ENCODE peak calls at places on chromosomes 1 and 21, in five cellular contexts. U is sigmoid colon; R is uterus; O is CD8-positive, alpha-beta memory T cell; P is MM.1S. K is an unnamed sample.

GRCh38 chr1:230103341-230104173 is 36.5 kb downstream of the GALNT2 start:
- DNase-seq in U (no peak), R (no peak), O (no peak), P (peak; percentile 59), K (no peak)

GRCh38 chr1:93143136-93143535 is 37.1 kb downstream of the TMED5 start:
- DNase-seq in U (no peak), R (no peak), O (no peak), P (no peak), K (no peak)

GRCh38 chr1:226603030-226603960 is 54.7 kb downstream of the STUM start:
- DNase-seq in U (peak; percentile 83), R (peak; percentile 78), O (no peak), P (peak; percentile 28), K (peak; percentile 54)

GRCh38 chr1:99527078-99527477 is 118.8 kb upstream of the PALMD start:
- DNase-seq in U (no peak), R (no peak), O (no peak), P (no peak), K (no peak)

GRCh38 chr1:54606096-54606989 is 17.0 kb downstream of the FAM151A start:
- DNase-seq in U (peak; percentile 32), R (no peak), O (no peak), P (no peak), K (no peak)

GRCh38 chr1:8823295-8823664 is 5.8 kb upstream of the RERE start:
- DNase-seq in U (no peak), R (no peak), O (no peak), P (no peak), K (no peak)

GRCh38 chr21:45027241-45028196 is 46.9 kb upstream of the ADARB1 start:
- DNase-seq in U (no peak), R (peak; percentile 9), O (no peak), P (no peak), K (no peak)

GRCh38 chr1:114756949-114757454 is 782 bp downstream of the CSDE1 start:
- DNase-seq in U (peak; percentile 73), R (peak; percentile 22), O (peak; percentile 5), P (peak; percentile 8), K (peak; percentile 75)

GRCh38 chr1:70919924-70920323 is 127.7 kb downstream of the PTGER3 start:
- DNase-seq in U (no peak), R (no peak), O (no peak), P (no peak), K (no peak)

GRCh38 chr1:111784273-111784901 is 28.7 kb downstream of the DDX20 start:
- DNase-seq in U (no peak), R (no peak), O (no peak), P (no peak), K (no peak)

GRCh38 chr1:150173161-150173585 is 23.5 kb downstream of the PLEKHO1 start:
- DNase-seq in U (no peak), R (no peak), O (no peak), P (no peak), K (no peak)

GRCh38 chr1:234582626-234583354 is 27.2 kb downstream of the IRF2BP2 start:
- DNase-seq in U (no peak), R (no peak), O (no peak), P (no peak), K (no peak)

GRCh38 chr1:113976609-113977278 is 2.5 kb upstream of the OLFML3 start:
- DNase-seq in U (no peak), R (peak; percentile 50), O (no peak), P (no peak), K (no peak)

GRCh38 chr1:243393093-243393492 is 137.3 kb downstream of the SDCCAG8 start:
- DNase-seq in U (no peak), R (no peak), O (no peak), P (no peak), K (peak; percentile 50)

GRCh38 chr21:25161571-25161970 is 445.7 kb downstream of the MRPL39 start:
- DNase-seq in U (no peak), R (no peak), O (no peak), P (no peak), K (no peak)

GRCh38 chr1:161359316-161359715 is 8.4 kb downstream of the CFAP126 start:
- DNase-seq in U (no peak), R (no peak), O (no peak), P (no peak), K (no peak)

GRCh38 chr1:96579639-96580038 is 141.9 kb upstream of the PTBP2 start:
- DNase-seq in U (no peak), R (no peak), O (no peak), P (no peak), K (no peak)

GRCh38 chr21:31760931-31761330 is 29.0 kb upstream of the SCAF4 start:
- DNase-seq in U (no peak), R (no peak), O (no peak), P (no peak), K (no peak)

GRCh38 chr1:230867903-230868735 is at the start of gene C1orf198:
- DNase-seq in U (peak; percentile 82), R (peak; percentile 63), O (peak; percentile 67), P (peak; percentile 59), K (peak; percentile 94)

GRCh38 chr1:204837440-204838084 is 33.1 kb upstream of the NFASC start:
- DNase-seq in U (no peak), R (peak; percentile 31), O (no peak), P (peak; percentile 66), K (no peak)

GRCh38 chr1:183632087-183632486 is 3.5 kb downstream of the ARPC5 start:
- DNase-seq in U (no peak), R (no peak), O (no peak), P (no peak), K (no peak)

GRCh38 chr1:58754683-58755467 is 29.0 kb downstream of the JUN start:
- DNase-seq in U (no peak), R (no peak), O (peak; percentile 20), P (no peak), K (no peak)

GRCh38 chr1:59433440-59433813 is 136.5 kb downstream of the FGGY start:
- DNase-seq in U (no peak), R (no peak), O (no peak), P (no peak), K (no peak)

GRCh38 chr21:37762606-37763005 is 153.7 kb downstream of the KCNJ6 start:
- DNase-seq in U (no peak), R (no peak), O (no peak), P (no peak), K (no peak)

GRCh38 chr1:27122652-27123051 is 32.3 kb downstream of the SLC9A1 start:
- DNase-seq in U (peak; percentile 83), R (peak; percentile 77), O (no peak), P (no peak), K (peak; percentile 88)

GRCh38 chr1:203507836-203508235 is 13.9 kb downstream of the OPTC start:
- DNase-seq in U (no peak), R (no peak), O (no peak), P (no peak), K (no peak)
- H3K27ac ChIP-seq in U (peak overlapping the region; percentile 89), R (peak overlapping the region; percentile 85), O (no peak overlapping the region), P (no peak overlapping the region), K (no peak overlapping the region)

GRCh38 chr1:201015551-201016091 is 7.9 kb downstream of the KIF21B start:
- DNase-seq in U (no peak), R (no peak), O (no peak), P (no peak), K (peak; percentile 18)

GRCh38 chr1:201016943-201017827 is 6.3 kb downstream of the KIF21B start:
- DNase-seq in U (no peak), R (no peak), O (no peak), P (no peak), K (peak; percentile 66)

GRCh38 chr1:201014816-201015200 is 8.7 kb downstream of the KIF21B start:
- DNase-seq in U (no peak), R (no peak), O (no peak), P (no peak), K (no peak)

GRCh38 chr1:201017828-201018163 is 5.7 kb downstream of the KIF21B start:
- DNase-seq in U (no peak), R (no peak), O (no peak), P (no peak), K (peak; percentile 27)

DNA sequence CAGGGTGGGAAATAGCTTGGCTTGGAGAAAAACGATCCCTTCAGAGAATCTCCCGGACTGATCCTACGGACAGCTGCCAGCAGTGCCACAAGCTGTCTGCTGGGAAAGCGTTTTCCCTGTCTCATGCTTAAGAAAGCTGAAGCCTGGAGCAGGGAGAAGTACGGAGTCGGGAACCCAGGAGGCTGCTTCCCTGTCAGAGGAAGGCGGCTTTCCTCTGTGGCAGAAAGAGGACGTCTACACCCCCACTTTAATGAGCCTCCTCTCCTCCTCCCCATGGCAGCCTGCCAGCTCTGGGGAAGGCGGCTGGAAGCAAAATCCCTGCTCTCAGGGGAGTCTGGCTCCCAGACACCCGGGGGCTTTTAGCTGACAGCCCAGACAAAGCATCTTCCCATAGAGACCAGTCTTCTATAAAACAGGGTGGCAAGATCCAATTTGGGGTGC is 7.3 kb downstream of the KIF21B start:
- DNase-seq in U (no peak), R (no peak), O (no peak), P (no peak), K (peak; percentile 72)
- H3K4me1 ChIP-seq in U (peaks cover 8% of the 10 kb centered on the region), R (peaks cover 6% of the 10 kb centered on the region), O (peaks cover 99% of the 10 kb centered on the region), P (peaks cover 31% of the 10 kb centered on the region), K (peaks cover 14% of the 10 kb centered on the region)

GRCh38 chr1:10065760-10066159 is 33.0 kb downstream of the UBE4B start:
- DNase-seq in U (no peak), R (no peak), O (no peak), P (no peak), K (no peak)
- H3K27ac ChIP-seq in U (peak overlapping the region; percentile 80), R (peak overlapping the region; percentile 91), O (no peak overlapping the region), P (no peak overlapping the region), K (no peak overlapping the region)

DNA sequence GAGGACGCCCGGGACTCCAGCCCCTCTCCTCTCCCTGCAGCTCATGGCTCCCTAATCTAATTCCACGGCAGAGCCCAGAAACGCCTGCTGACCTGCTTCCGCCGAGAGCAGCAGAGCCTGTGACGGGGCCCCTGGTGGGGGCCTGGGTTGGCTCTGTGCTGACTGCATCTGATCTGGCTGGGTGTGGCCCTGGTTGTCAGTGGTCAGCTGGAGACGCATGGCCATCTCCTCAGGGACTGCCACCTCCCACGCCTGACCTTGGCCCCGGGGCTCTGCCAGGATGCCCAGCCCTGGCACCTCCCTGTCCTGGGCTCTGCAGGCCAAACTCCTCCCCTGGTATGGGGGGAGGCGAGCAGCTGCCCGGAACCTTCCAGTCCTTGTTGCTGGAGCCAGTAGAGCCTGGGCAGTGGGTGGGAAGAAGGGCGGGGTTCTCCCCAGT is 1.1 kb upstream of the PLCH2 start:
- DNase-seq in U (no peak), R (peak; percentile 20), O (no peak), P (no peak), K (peak; percentile 95)
- H3K4me1 ChIP-seq in U (no peaks in the 10 kb centered on the region), R (no peaks in the 10 kb centered on the region), O (no peaks in the 10 kb centered on the region), P (peaks cover 5% of the 10 kb centered on the region), K (peaks cover 3% of the 10 kb centered on the region)

DNA sequence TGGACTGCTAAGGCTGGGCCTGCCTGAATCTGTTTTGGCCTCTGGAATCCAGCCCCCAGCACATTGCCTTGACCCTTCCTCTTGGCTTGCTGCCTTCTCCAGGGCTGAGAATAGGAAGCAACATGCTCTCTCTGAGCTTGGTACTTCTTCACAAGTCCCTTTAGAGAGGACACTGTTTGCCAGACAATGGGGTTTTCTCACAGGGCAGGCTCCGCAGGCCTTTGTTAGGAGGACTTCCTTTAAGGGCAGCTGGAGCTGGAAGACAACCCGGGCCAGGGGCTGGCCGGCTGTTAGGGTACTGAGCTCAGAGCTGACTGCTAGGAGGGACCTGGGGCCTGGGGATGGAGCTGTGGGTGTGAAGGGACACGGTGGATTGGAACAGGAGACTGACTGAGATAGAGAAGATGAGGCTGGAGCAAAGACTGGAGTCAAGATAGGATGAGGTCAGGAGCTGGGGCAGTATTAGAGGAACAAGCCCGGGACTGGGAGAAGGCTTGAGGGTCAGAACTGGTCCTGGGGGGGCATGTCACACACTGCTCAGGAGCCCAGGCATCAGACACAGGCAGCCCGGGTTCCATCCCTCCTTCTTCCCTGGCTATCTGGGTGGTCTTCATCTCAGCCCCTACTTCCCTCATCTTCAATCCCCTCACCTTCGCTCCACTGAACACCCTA is 5.4 kb upstream of the ALPL start:
- DNase-seq in U (no peak), R (no peak), O (no peak), P (no peak), K (no peak)
- H3K27ac ChIP-seq in U (no peak overlapping the region), R (no peak overlapping the region), O (no peak overlapping the region), P (no peak overlapping the region), K (no peak overlapping the region)

K was measured in kidney.